ENCODE peak calls at places on chromosome 16, in six cellular contexts. Z is neural crest cell, W is kidney epithelial cell, D is upper lobe of left lung, P is endothelial cell of umbilical vein, Y is GM23338. F is an unnamed sample.
A peak's percentile ranks its signal among the peaks of the same experiment; 100 is the strongest.

GRCh38 chr16:89744813-89745212 is 23.5 kb downstream of the ZNF276 start:
- DNase-seq in P (no peak), W (no peak), Z (no peak), Y (no peak), D (no peak), F (no peak)

GRCh38 chr16:75256059-75256870 is 4.8 kb upstream of the BCAR1 start:
- DNase-seq in Y (peak; percentile 67), Z (no peak), W (no peak), D (peak; percentile 81), P (peak; percentile 54), F (no peak)

GRCh38 chr16:82584553-82585152 is 42.1 kb upstream of the CDH13 start:
- DNase-seq in W (no peak), D (no peak), Z (no peak), Y (no peak), P (no peak), F (no peak)

GRCh38 chr16:88315543-88316105 is 67.1 kb upstream of the ZNF469 start:
- DNase-seq in P (peak; percentile 82), Z (peak; percentile 39), D (no peak), Y (no peak), W (peak; percentile 31), F (no peak)

GRCh38 chr16:66247516-66248089 is 118.9 kb upstream of the CDH5 start:
- DNase-seq in W (no peak), Z (no peak), D (no peak), Y (no peak), P (no peak), F (no peak)

GRCh38 chr16:2147981-2148671 is at the start of gene RAB26:
- DNase-seq in Y (peak; percentile 91), P (peak; percentile 46), Z (peak; percentile 40), W (no peak), D (peak; percentile 91), F (peak; percentile 66)

GRCh38 chr16:15900901-15901465 is 12.6 kb upstream of the CEP20 start:
- DNase-seq in Y (no peak), P (no peak), D (no peak), Z (no peak), W (no peak), F (no peak)

GRCh38 chr16:56525154-56525720 is 5.4 kb upstream of the BBS2 start:
- DNase-seq in P (no peak), Z (no peak), W (no peak), D (no peak), Y (no peak), F (no peak)

GRCh38 chr16:76639685-76640289 is 362.6 kb downstream of the CNTNAP4 start:
- DNase-seq in D (no peak), W (no peak), Y (peak; percentile 84), P (no peak), Z (peak; percentile 29), F (no peak)

GRCh38 chr16:17773698-17774101 is 302.9 kb upstream of the XYLT1 start:
- DNase-seq in Z (no peak), P (no peak), D (no peak), W (no peak), Y (no peak), F (no peak)

GRCh38 chr16:60991886-60992285 is 1044.4 kb downstream of the CDH8 start:
- DNase-seq in P (no peak), Z (no peak), Y (peak; percentile 21), D (no peak), W (no peak), F (no peak)

GRCh38 chr16:3153077-3153368 is 18.2 kb downstream of the ZNF213 start:
- DNase-seq in P (no peak), D (no peak), Z (no peak), W (no peak), Y (no peak), F (no peak)

GRCh38 chr16:65770752-65771151 is 595.7 kb upstream of the CDH5 start:
- DNase-seq in Y (peak; percentile 17), W (no peak), D (no peak), P (no peak), Z (no peak), F (no peak)

GRCh38 chr16:14569213-14569612 is 60.8 kb downstream of the PARN start:
- DNase-seq in P (no peak), W (no peak), D (no peak), Z (no peak), Y (no peak), F (no peak)

GRCh38 chr16:64051826-64052225 is 1070.0 kb downstream of the CDH11 start:
- DNase-seq in Y (peak; percentile 65), D (no peak), P (peak; percentile 19), Z (no peak), W (no peak), F (no peak)

GRCh38 chr16:48524348-48525200 is 85.4 kb downstream of the N4BP1 start:
- DNase-seq in Z (no peak), Y (no peak), P (no peak), D (peak; percentile 22), W (no peak), F (no peak)

GRCh38 chr16:82633964-82634600 is 7.3 kb downstream of the CDH13 start:
- DNase-seq in W (no peak), Z (peak; percentile 41), P (peak; percentile 87), D (no peak), Y (no peak), F (no peak)

GRCh38 chr16:16021988-16022682 is 72.7 kb downstream of the ABCC1 start:
- DNase-seq in D (peak; percentile 96), W (peak; percentile 83), P (peak; percentile 96), Z (no peak), Y (no peak), F (no peak)

GRCh38 chr16:30775381-30776099 is 11.5 kb downstream of the ZNF629 start:
- DNase-seq in Y (peak; percentile 96), D (peak; percentile 88), P (peak; percentile 77), Z (peak; percentile 76), W (peak; percentile 41), F (peak; percentile 48)

GRCh38 chr16:88973415-88974050 is 3.5 kb downstream of the CBFA2T3 start:
- DNase-seq in P (no peak), W (no peak), Y (no peak), Z (no peak), D (no peak), F (no peak)

GRCh38 chr16:70483426-70483825 is 29.0 kb downstream of the FCSK start:
- DNase-seq in Z (no peak), D (no peak), W (no peak), Y (no peak), P (no peak), F (no peak)

GRCh38 chr16:3458278-3458851 is 14.9 kb downstream of the NAA60 start:
- DNase-seq in Z (no peak), Y (peak; percentile 79), W (no peak), D (no peak), P (peak; percentile 37), F (no peak)

GRCh38 chr16:18969050-18969854 is 14.5 kb upstream of the TMC7 start:
- DNase-seq in P (peak; percentile 73), W (no peak), Y (peak; percentile 89), D (peak; percentile 85), Z (peak; percentile 93), F (peak; percentile 70)

GRCh38 chr16:86952769-86953168 is 364.4 kb downstream of the C16orf95 start:
- DNase-seq in Z (no peak), W (no peak), D (no peak), P (no peak), Y (no peak), F (no peak)

DNA sequence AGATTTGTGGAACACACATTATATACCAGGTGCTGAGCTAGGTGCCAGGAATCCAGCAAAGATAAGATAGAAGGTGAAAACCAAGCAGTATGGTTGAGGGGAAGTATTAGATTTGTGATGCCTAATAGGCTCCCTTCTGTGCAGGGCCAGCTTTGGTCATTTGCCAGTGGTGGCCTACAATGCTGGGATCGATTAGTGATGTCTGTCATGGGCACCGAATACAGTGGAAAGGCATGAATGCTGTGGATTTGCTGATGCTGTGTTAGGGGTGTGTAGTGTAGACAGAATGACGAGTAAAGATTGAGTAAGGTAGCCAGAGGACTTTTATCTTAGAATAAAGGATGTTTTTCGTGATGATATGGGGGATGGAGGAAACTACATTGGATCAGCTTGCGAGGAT is 48.9 kb downstream of the SNX29 start:
- DNase-seq in P (no peak), Y (no peak), W (no peak), D (no peak), Z (no peak), F (no peak)
- TF ChIP-seq CTCF in P (no peak), Y (no peak), W (no peak), D (no peak), Z (no peak), F (no peak)

GRCh38 chr16:85728879-85729278 is 22.0 kb downstream of the C16orf74 start:
- DNase-seq in W (no peak), P (no peak), Y (peak; percentile 80), D (no peak), Z (no peak), F (no peak)
- TF ChIP-seq CTCF in W (no peak), P (peak; percentile 12), Y (peak; percentile 83), D (no peak), Z (peak; percentile 27), F (no peak)

GRCh38 chr16:62363451-62363850 is 327.2 kb upstream of the CDH8 start:
- DNase-seq in P (no peak), Y (peak; percentile 74), D (no peak), Z (no peak), W (no peak), F (no peak)
- TF ChIP-seq CTCF in P (no peak), Y (peak; percentile 71), D (no peak), Z (peak; percentile 47), W (no peak), F (no peak)

GRCh38 chr16:10614685-10615084 is 34.3 kb upstream of the EMP2 start:
- DNase-seq in Y (no peak), Z (no peak), W (no peak), P (no peak), D (no peak), F (no peak)

GRCh38 chr16:10616395-10616743 is 36.0 kb upstream of the EMP2 start:
- DNase-seq in Y (peak; percentile 42), D (no peak), W (no peak), Z (no peak), P (no peak), F (no peak)

GRCh38 chr16:10618710-10619209 is 38.4 kb upstream of the EMP2 start:
- DNase-seq in Y (peak; percentile 30), W (no peak), Z (no peak), D (no peak), P (no peak), F (no peak)

GRCh38 chr16:10617662-10618420 is 37.4 kb upstream of the EMP2 start:
- DNase-seq in Y (no peak), W (no peak), P (no peak), D (no peak), Z (no peak), F (no peak)

DNA sequence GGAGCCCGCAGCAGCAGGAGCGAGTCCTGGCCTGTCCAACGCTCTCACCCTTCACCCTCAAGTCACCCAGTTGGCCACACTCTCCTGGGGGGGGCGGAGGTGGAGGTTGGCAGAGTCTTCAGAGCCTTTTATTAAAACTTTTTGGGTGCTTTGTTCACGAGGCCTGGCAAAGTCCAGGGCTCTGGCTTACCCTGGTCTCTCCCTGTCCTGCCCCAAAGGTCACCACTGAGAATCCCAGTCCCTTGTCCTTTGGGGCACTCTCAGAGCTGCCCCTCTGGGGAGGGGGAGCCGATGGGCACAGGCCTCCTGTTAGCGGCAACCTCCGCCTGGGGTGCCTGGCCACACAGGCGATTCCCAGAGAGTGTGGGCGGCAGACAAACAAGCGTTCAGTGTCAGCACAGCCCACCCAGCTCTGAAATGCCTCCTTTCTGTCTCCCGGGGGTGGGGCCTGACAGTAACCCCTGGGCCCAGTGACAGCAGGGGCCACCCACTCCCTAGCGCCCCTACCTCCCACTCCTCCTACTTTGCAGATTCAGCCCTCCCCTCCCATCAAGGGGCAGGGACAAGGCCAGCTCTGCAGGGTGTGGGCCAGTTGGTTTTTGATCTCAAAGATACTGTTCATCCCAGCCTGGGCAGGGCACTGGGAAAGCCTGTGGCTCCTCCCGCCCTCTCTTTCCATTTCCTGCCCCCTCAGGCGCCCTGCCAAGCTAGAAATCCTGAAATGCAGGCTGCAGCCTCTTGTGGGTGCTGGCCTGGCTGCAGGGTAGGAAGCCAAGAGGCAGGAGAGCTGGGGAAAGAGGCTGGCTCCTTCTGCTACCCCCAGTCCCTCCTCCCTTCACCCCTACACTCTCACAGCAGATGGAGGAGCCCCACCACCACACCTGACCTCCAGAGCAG is 36.6 kb upstream of the EMP2 start:
- DNase-seq in D (peak; percentile 88), P (no peak), Y (peak; percentile 61), W (no peak), Z (peak; percentile 31), F (no peak)
- TF ChIP-seq CTCF in D (no peak), P (no peak), Y (no peak), W (no peak), Z (no peak), F (no peak)

F was measured in activated B cell treated with CpG ODN at 0.5 μM for 24 hours.